ENCODE peak calls at places on chromosome X, in eight cellular contexts. Y is skeletal muscle cell, P is dorsolateral prefrontal cortex, Q is upper lobe of right lung, H is hepatocyte, Z is kidney, F is pancreas, V is fibroblast of the aortic adventitia. U is an unnamed sample.

GRCh38 chrX:1754077-1754476 is 139.2 kb downstream of the ASMT start:
- DNase-seq in Y (no peak), P (no peak), Q (no peak), H (no peak), Z (no peak), F (no peak), V (no peak), U (no peak)

GRCh38 chrX:110407910-110408545 is 49.4 kb downstream of the RTL9 start:
- DNase-seq in Y (no peak), P (peak; percentile 46), Q (no peak), H (peak; percentile 72), Z (no peak), F (no peak), V (peak; percentile 80), U (no peak)

GRCh38 chrX:21800344-21800770 is 39.1 kb upstream of the MBTPS2 start:
- DNase-seq in Y (no peak), P (no peak), Q (no peak), H (no peak), Z (no peak), F (no peak), V (peak; percentile 41), U (no peak)

GRCh38 chrX:121336831-121337421 is 289.5 kb downstream of the GLUD2 start:
- DNase-seq in Y (no peak), P (no peak), Q (no peak), H (no peak), Z (no peak), F (no peak), V (no peak), U (no peak)

GRCh38 chrX:132853040-132853439 is 105.4 kb downstream of the HS6ST2 start:
- DNase-seq in Y (no peak), P (no peak), Q (no peak), H (no peak), Z (no peak), F (no peak), V (no peak), U (no peak)

GRCh38 chrX:9164086-9164485 is 130.2 kb upstream of the FAM9B start:
- DNase-seq in Y (no peak), P (no peak), Q (no peak), H (no peak), Z (no peak), F (no peak), V (no peak), U (no peak)

GRCh38 chrX:13223868-13224555 is 95.8 kb downstream of the ATXN3L start:
- DNase-seq in Y (peak; percentile 78), P (no peak), Q (no peak), H (peak; percentile 40), Z (no peak), F (no peak), V (peak; percentile 89), U (no peak)

GRCh38 chrX:154013614-154014360 is 5.9 kb downstream of the IRAK1 start:
- DNase-seq in Y (no peak), P (peak; percentile 40), Q (peak; percentile 76), H (peak; percentile 56), Z (peak; percentile 68), F (peak; percentile 70), V (peak; percentile 43), U (no peak)

GRCh38 chrX:20267924-20268701 is 1.4 kb upstream of the RPS6KA3 start:
- DNase-seq in Y (no peak), P (peak; percentile 51), Q (peak; percentile 74), H (peak; percentile 49), Z (peak; percentile 81), F (peak; percentile 73), V (peak; percentile 34), U (peak; percentile 60)

GRCh38 chrX:13569479-13570244 is at the start of gene EGFL6:
- DNase-seq in Y (no peak), P (no peak), Q (no peak), H (peak; percentile 13), Z (peak; percentile 61), F (peak; percentile 66), V (no peak), U (no peak)

GRCh38 chrX:34624416-34624815 is 32.7 kb downstream of the TMEM47 start:
- DNase-seq in Y (no peak), P (no peak), Q (no peak), H (no peak), Z (no peak), F (no peak), V (peak; percentile 47), U (no peak)

GRCh38 chrX:103533428-103534216 is 14.3 kb upstream of the RAB40A start:
- DNase-seq in Y (peak; percentile 20), P (peak; percentile 71), Q (peak; percentile 71), H (peak; percentile 88), Z (peak; percentile 80), F (peak; percentile 83), V (peak; percentile 81), U (peak; percentile 82)

GRCh38 chrX:129957241-129958099 is 25.0 kb upstream of the BCORL1 start:
- DNase-seq in Y (no peak), P (no peak), Q (peak; percentile 89), H (peak; percentile 68), Z (peak; percentile 91), F (peak; percentile 86), V (peak; percentile 20), U (peak; percentile 52)

GRCh38 chrX:154380153-154380552 is 1.1 kb downstream of the EMD start:
- DNase-seq in Y (no peak), P (no peak), Q (peak; percentile 53), H (no peak), Z (no peak), F (no peak), V (no peak), U (peak; percentile 30)

GRCh38 chrX:125131146-125131545 is 188.5 kb upstream of the TEX13C start:
- DNase-seq in Y (no peak), P (no peak), Q (no peak), H (peak; percentile 4), Z (no peak), F (no peak), V (no peak), U (no peak)

GRCh38 chrX:6307156-6307555 is 78.5 kb upstream of the NLGN4X start:
- DNase-seq in Y (no peak), P (no peak), Q (no peak), H (no peak), Z (no peak), F (no peak), V (no peak), U (no peak)

GRCh38 chrX:148592595-148592994 is 92.2 kb downstream of the AFF2 start:
- DNase-seq in Y (no peak), P (no peak), Q (no peak), H (no peak), Z (no peak), F (no peak), V (no peak), U (no peak)

GRCh38 chrX:13721371-13721770 is 13.0 kb downstream of the TRAPPC2 start:
- DNase-seq in Y (no peak), P (no peak), Q (no peak), H (no peak), Z (no peak), F (no peak), V (peak; percentile 33), U (no peak)

GRCh38 chrX:38438321-38438720 is 85.9 kb downstream of the OTC start:
- DNase-seq in Y (no peak), P (no peak), Q (no peak), H (no peak), Z (no peak), F (no peak), V (no peak), U (no peak)

GRCh38 chrX:43693602-43694406 is 37.7 kb downstream of the MAOA start:
- DNase-seq in Y (no peak), P (no peak), Q (peak; percentile 48), H (peak; percentile 27), Z (peak; percentile 27), F (no peak), V (no peak), U (no peak)

GRCh38 chrX:56802921-56803848 is 74.1 kb downstream of the NBDY start:
- DNase-seq in Y (peak; percentile 18), P (peak; percentile 89), Q (no peak), H (peak; percentile 61), Z (peak; percentile 87), F (peak; percentile 85), V (peak; percentile 93), U (peak; percentile 76)

GRCh38 chrX:97563531-97564133 is 679.9 kb downstream of the RPA4 start:
- DNase-seq in Y (peak; percentile 11), P (no peak), Q (no peak), H (peak; percentile 55), Z (peak; percentile 37), F (no peak), V (peak; percentile 72), U (peak; percentile 40)
- H3K4me3 ChIP-seq in Y (peak overlapping the region; percentile 24), P (no peak overlapping the region), Q (peak overlapping the region; percentile 31), H (peak overlapping the region; percentile 2), Z (peak overlapping the region; percentile 52), F (peak overlapping the region; percentile 24), V (peak overlapping the region; percentile 31), U (peak overlapping the region; percentile 6)

DNA sequence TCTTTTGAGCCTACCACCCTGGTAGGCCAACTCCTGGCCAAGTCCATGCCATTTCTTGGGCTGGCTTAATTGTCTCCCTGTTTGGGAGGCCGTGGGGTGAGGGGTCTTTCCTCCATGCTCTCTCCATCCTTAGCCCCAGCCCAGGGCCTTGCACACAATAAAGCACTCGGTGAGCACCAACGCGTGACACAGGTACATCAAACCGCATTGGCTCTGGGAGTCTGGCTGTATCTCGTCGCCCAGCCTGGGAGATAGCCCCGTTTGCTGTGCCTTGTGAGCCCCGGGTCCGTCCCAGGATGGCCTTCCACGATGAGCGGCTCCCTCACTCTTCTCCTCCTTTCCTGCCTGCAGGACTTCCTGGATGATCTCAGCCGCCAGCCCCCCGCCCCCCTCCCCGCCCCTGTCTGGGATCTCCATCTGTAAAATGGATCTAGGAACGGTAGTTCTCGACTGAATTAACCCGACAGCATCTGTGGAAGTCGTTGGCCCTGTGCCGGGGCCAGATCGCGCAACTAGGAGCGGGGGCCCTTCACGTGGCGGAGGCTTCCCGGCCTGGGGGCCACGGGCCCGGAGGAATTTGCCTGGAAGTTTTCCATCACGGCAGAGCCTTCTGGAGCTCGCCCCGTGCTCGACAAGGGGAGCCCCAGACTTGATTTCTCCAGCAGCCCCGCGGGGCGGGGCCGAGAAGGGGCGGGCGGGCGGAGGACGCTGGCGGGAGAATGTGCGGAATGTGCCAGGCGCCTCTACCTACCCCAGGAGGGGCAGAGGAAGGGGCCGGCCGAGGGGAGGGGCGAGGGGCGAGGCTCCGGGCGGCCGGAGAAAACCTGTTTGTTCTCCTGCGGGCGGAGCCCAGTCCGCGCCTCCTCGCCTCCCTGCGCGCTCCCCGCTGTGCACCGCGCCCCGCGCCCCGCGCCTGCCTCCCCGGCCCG is at the start of gene ZNF185:
- DNase-seq in Y (no peak), P (no peak), Q (peak; percentile 87), H (peak; percentile 75), Z (peak; percentile 86), F (peak; percentile 79), V (no peak), U (no peak)
- H3K4me3 ChIP-seq in Y (peak within 1 kb of the TSS; percentile 47), P (no peak within 1 kb of the TSS), Q (peak within 1 kb of the TSS; percentile 35), H (peak within 1 kb of the TSS; percentile 26), Z (peak within 1 kb of the TSS; percentile 57), F (peak within 1 kb of the TSS; percentile 38), V (peak within 1 kb of the TSS; percentile 48), U (peak within 1 kb of the TSS; percentile 29)

DNA sequence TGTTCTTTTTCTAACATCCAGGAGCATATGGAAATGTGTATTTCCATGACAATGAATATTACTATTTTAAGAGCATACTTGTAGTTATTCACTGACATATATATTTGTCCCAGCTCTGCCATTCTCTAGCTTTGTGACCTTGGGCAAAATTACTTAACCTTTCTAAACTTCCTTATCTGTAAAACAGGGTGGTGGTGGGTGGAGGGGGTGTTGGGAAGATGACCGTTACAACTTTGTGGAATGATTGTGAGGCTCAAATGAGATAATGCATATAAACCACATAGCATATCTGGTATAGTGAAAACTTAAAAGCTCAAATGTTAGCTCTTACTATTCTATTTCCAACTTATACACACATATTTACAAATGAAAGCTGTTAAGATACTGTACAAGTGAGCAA is 53.0 kb upstream of the HPRT1 start:
- DNase-seq in Y (no peak), P (no peak), Q (no peak), H (no peak), Z (no peak), F (no peak), V (no peak), U (no peak)
- H3K4me3 ChIP-seq in Y (no peak overlapping the region), P (no peak overlapping the region), Q (no peak overlapping the region), H (no peak overlapping the region), Z (no peak overlapping the region), F (no peak overlapping the region), V (no peak overlapping the region), U (no peak overlapping the region)

GRCh38 chrX:70132244-70132643 is 1.0 kb upstream of the IGBP1 start:
- DNase-seq in Y (no peak), P (no peak), Q (no peak), H (no peak), Z (no peak), F (no peak), V (peak; percentile 3), U (no peak)
- H3K4me3 ChIP-seq in Y (no peak overlapping the region), P (no peak overlapping the region), Q (no peak overlapping the region), H (no peak overlapping the region), Z (no peak overlapping the region), F (peak overlapping the region; percentile 66), V (no peak overlapping the region), U (no peak overlapping the region)

U was measured in uterus.